ENCODE peak calls at places on chromosomes 4 and X, in seven cellular contexts. H is AG09309, Z is cardiac muscle cell, Y is colonic mucosa, G is foreskin fibroblast, K is lower leg skin, U is thoracic aorta. Q is an unnamed sample.

GRCh38 chrX:41084044-41084359 is 1.2 kb upstream of the USP9X start:
- DNase-seq in H (no peak), Z (no peak), Y (no peak), G (no peak), K (no peak), U (no peak), Q (no peak)

GRCh38 chr4:47623916-47624554 is 139.0 kb downstream of the ATP10D start:
- DNase-seq in H (no peak), Z (peak; percentile 79), Y (no peak), G (peak; percentile 15), K (no peak), U (no peak), Q (no peak)

GRCh38 chr4:143438710-143439109 is 74.8 kb upstream of the SMARCA5 start:
- DNase-seq in H (no peak), Z (no peak), Y (no peak), G (no peak), K (no peak), U (no peak), Q (no peak)

GRCh38 chr4:124738994-124739393 is 26.5 kb upstream of the ANKRD50 start:
- DNase-seq in H (no peak), Z (no peak), Y (no peak), G (no peak), K (no peak), U (no peak), Q (no peak)

GRCh38 chr4:182918791-182919302 is 1.7 kb upstream of the DCTD start:
- DNase-seq in H (no peak), Z (no peak), Y (no peak), G (no peak), K (no peak), U (no peak), Q (no peak)

GRCh38 chr4:122783301-122784215 is 43.1 kb upstream of the FGF2 start:
- DNase-seq in H (peak; percentile 90), Z (peak; percentile 94), Y (no peak), G (peak; percentile 92), K (no peak), U (peak; percentile 68), Q (no peak)

GRCh38 chr4:5500165-5500564 is 208.2 kb downstream of the EVC2 start:
- DNase-seq in H (no peak), Z (peak; percentile 11), Y (no peak), G (peak; percentile 13), K (no peak), U (no peak), Q (no peak)

GRCh38 chr4:154616731-154617130 is 4.3 kb upstream of the FGG start:
- DNase-seq in H (no peak), Z (no peak), Y (no peak), G (no peak), K (no peak), U (no peak), Q (no peak)

GRCh38 chr4:97867557-97868091 is 275.7 kb downstream of the STPG2 start:
- DNase-seq in H (no peak), Z (no peak), Y (no peak), G (no peak), K (no peak), U (no peak), Q (no peak)

GRCh38 chr4:36243355-36244256 is 708 bp downstream of the ARAP2 start:
- DNase-seq in H (no peak), Z (peak; percentile 20), Y (peak; percentile 64), G (no peak), K (peak; percentile 87), U (no peak), Q (no peak)

GRCh38 chr4:83362492-83363329 is 28.1 kb upstream of the HPSE start:
- DNase-seq in H (peak; percentile 17), Z (peak; percentile 67), Y (peak; percentile 48), G (peak; percentile 15), K (no peak), U (no peak), Q (no peak)

GRCh38 chrX:41491267-41492004 is 44.3 kb downstream of the NYX start:
- DNase-seq in H (peak; percentile 67), Z (peak; percentile 91), Y (no peak), G (peak; percentile 81), K (no peak), U (no peak), Q (no peak)

GRCh38 chrX:53073115-53073581 is 9.0 kb upstream of the TSPYL2 start:
- DNase-seq in H (no peak), Z (no peak), Y (no peak), G (no peak), K (no peak), U (no peak), Q (no peak)

GRCh38 chr4:185312699-185313098 is 83.0 kb downstream of the LRP2BP start:
- DNase-seq in H (no peak), Z (peak; percentile 31), Y (no peak), G (no peak), K (no peak), U (no peak), Q (no peak)

GRCh38 chr4:93731448-93731847 is 97.1 kb upstream of the ATOH1 start:
- DNase-seq in H (no peak), Z (no peak), Y (no peak), G (peak; percentile 1), K (no peak), U (no peak), Q (no peak)

GRCh38 chrX:110218591-110218990 is 99.3 kb downstream of the AMMECR1 start:
- DNase-seq in H (no peak), Z (peak; percentile 87), Y (no peak), G (peak; percentile 63), K (no peak), U (no peak), Q (no peak)

GRCh38 chr4:113957961-113958360 is 21.5 kb downstream of the ARSJ start:
- DNase-seq in H (no peak), Z (no peak), Y (no peak), G (no peak), K (no peak), U (no peak), Q (no peak)

GRCh38 chr4:87975466-87975865 is at the start of gene SPP1:
- DNase-seq in H (no peak), Z (peak; percentile 9), Y (no peak), G (peak; percentile 9), K (no peak), U (no peak), Q (no peak)

GRCh38 chrX:22666441-22666840 is 333.3 kb upstream of the DDX53 start:
- DNase-seq in H (no peak), Z (peak; percentile 60), Y (no peak), G (no peak), K (no peak), U (no peak), Q (no peak)

GRCh38 chr4:182922551-182923284 is 5.5 kb upstream of the DCTD start:
- DNase-seq in H (no peak), Z (peak; percentile 57), Y (no peak), G (no peak), K (no peak), U (no peak), Q (no peak)

GRCh38 chr4:162075691-162076090 is 88.1 kb downstream of the FSTL5 start:
- DNase-seq in H (peak; percentile 3), Z (no peak), Y (no peak), G (peak; percentile 31), K (no peak), U (no peak), Q (no peak)

DNA sequence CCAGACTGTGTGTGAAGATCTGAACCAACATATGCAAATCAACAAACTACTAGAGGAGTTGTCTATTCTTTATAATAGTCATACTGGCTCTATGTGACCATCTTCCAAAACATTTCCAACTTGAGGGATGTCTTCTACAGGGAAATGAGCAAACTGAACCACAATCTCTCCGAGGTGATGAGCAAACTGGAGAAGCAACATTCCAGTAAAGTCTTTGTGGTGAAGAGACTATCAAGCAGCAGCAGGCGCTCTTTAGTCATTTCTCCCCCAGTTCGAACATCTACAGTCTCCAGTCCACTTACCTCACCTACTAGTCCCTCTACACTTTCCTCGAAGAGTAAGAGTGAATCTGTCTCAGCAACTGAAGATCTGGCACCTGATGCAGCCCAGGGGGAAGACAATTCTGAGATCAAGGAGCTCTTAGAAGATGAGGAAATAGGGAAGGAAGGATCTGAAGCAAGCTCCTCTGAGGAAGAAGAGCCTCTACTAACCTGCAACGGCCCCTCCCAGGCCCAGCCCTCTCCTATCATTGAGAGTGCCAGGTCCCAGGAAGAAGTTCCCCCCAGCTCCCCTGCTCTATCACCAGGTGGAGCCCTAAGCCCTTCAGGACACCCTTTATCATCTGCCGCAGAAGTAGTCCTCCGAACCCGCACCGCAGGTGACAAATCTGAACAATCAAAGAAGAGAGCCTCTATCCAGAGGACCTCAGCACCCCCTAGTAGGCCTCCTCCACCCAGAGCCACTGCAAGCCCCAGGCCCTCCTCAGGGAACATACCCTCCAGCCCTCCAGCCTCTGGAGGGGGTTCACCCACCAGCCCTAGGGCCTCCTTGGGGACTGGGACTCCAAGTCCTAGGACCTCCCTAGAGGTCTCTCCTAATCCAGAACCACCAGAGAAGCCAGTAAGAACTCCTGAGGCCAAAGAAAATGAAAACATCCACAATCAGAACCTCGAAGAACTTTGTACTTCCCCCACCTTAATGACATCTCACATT is 98.1 kb downstream of the HNRNPD start:
- DNase-seq in H (no peak), Z (no peak), Y (no peak), G (no peak), K (no peak), U (no peak), Q (no peak)
- TF ChIP-seq CTCF in H (no peak), Z (no peak), Y (no peak), G (no peak), K (no peak), U (no peak), Q (no peak)

GRCh38 chr4:65461781-65462180 is 208.5 kb downstream of the EPHA5 start:
- DNase-seq in H (no peak), Z (no peak), Y (no peak), G (no peak), K (no peak), U (no peak), Q (no peak)
- TF ChIP-seq CTCF in H (no peak), Z (no peak), Y (no peak), G (no peak), K (no peak), U (no peak), Q (no peak)

GRCh38 chrX:71420686-71421085 is 54.5 kb downstream of the TAF1 start:
- DNase-seq in H (no peak), Z (no peak), Y (no peak), G (no peak), K (no peak), U (no peak), Q (no peak)
- TF ChIP-seq CTCF in H (no peak), Z (no peak), Y (no peak), G (no peak), K (no peak), U (no peak), Q (no peak)

DNA sequence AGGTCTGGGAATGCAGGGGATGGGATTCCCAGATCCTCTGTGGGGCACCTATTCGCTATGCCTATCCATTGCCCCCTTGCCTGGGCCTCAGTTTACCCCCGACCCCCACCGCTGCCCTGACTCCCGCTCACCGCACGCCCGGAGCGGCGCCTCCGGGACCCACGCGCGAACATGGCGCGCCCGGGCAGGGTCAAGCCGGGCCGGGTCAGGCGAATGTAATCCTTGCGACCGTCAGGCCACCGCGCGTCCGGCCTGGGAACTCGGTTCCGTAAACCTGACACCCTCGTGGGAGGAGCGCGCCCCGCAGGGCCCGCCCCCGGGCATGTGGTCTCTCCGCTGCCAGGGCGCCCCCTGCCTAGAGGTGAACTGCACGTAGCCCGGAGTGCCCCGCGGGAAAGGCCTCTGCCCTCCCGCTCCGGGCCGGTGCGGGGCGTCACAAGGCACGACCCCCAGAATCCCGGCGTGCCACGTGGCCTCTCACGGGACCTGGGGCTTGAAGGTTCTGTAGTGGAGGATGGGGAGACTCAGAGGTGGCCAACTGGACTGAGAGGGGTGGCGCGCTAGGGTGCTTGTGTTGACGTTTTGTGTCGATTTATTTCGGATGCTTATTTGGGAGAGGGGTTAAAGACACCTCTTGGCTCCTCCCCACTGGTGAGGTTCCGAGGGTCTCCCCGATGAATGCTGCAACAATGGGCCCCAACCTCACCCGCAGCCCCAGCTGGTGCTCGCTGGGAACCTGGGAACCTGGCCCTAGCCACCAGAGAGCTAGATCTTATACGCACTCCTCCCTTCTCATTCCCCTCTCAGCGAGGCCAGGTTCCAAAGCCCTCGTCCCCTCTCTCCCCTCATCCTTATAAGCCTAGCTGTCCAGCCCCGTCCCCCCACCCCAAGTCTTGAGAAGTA is at the start of gene PRICKLE3:
- DNase-seq in H (no peak), Z (peak; percentile 60), Y (peak; percentile 89), G (peak; percentile 60), K (peak; percentile 95), U (no peak), Q (no peak)
- TF ChIP-seq CTCF in H (peak; percentile 14), Z (peak; percentile 42), Y (no peak), G (peak; percentile 8), K (no peak), U (no peak), Q (peak; percentile 48)